ENCODE peak calls at places on chromosomes 11 and 22, in seven cellular contexts. Z is germinal center; S is endothelial cell of umbilical vein; D is H1; F is heart right ventricle; M is choroid plexus epithelial cell; B is activated naive CD4-positive, alpha-beta T cell. Y is an unnamed sample.

GRCh38 chr22:50529416-50530279 is at the start of gene TYMP:
- DNase-seq in Z (peak; percentile 85), S (no peak), D (peak; percentile 72), F (peak; percentile 66), M (no peak), B (peak; percentile 60), Y (peak; percentile 80)

GRCh38 chr11:8793114-8793777 is 110.7 kb downstream of the RPL27A start:
- DNase-seq in Z (no peak), S (peak; percentile 39), D (no peak), F (no peak), M (no peak), B (no peak), Y (no peak)

GRCh38 chr22:41976070-41976901 is 7.0 kb downstream of the SEPTIN3 start:
- DNase-seq in Z (peak; percentile 76), S (no peak), D (peak; percentile 79), F (no peak), M (no peak), B (peak; percentile 41), Y (no peak)

GRCh38 chr22:31604746-31605705 is 57.0 kb downstream of the PISD start:
- DNase-seq in Z (no peak), S (no peak), D (no peak), F (no peak), M (no peak), B (no peak), Y (no peak)

GRCh38 chr11:120563698-120564572 is 52.4 kb downstream of the GRIK4 start:
- DNase-seq in Z (no peak), S (peak; percentile 20), D (peak; percentile 75), F (peak; percentile 32), M (peak; percentile 41), B (no peak), Y (peak; percentile 69)

GRCh38 chr22:39943366-39943765 is 16.8 kb upstream of the TMA7B start:
- DNase-seq in Z (no peak), S (no peak), D (peak; percentile 69), F (no peak), M (no peak), B (peak; percentile 18), Y (no peak)

GRCh38 chr11:86948733-86949132 is 6.5 kb downstream of the FZD4 start:
- DNase-seq in Z (no peak), S (no peak), D (no peak), F (peak; percentile 29), M (no peak), B (no peak), Y (no peak)

GRCh38 chr11:3939211-3939610 is 83.7 kb downstream of the STIM1 start:
- DNase-seq in Z (no peak), S (no peak), D (no peak), F (no peak), M (peak; percentile 98), B (no peak), Y (no peak)

GRCh38 chr11:15146271-15147003 is 31.7 kb downstream of the INSC start:
- DNase-seq in Z (no peak), S (no peak), D (no peak), F (no peak), M (peak; percentile 37), B (no peak), Y (no peak)

GRCh38 chr22:42154293-42154692 is 23.7 kb upstream of the CYP2D6 start:
- DNase-seq in Z (no peak), S (no peak), D (no peak), F (no peak), M (no peak), B (no peak), Y (no peak)

GRCh38 chr22:50576070-50576469 is 2.2 kb downstream of the CPT1B start:
- DNase-seq in Z (no peak), S (peak; percentile 68), D (no peak), F (no peak), M (peak; percentile 72), B (no peak), Y (no peak)

GRCh38 chr22:45163074-45163416 is 680 bp upstream of the NUP50 start:
- DNase-seq in Z (peak; percentile 36), S (no peak), D (no peak), F (no peak), M (peak; percentile 56), B (peak; percentile 39), Y (no peak)

GRCh38 chr22:23072911-23073491 is 2.7 kb downstream of the GNAZ start:
- DNase-seq in Z (no peak), S (no peak), D (no peak), F (no peak), M (peak; percentile 4), B (no peak), Y (no peak)

GRCh38 chr11:9663699-9664275 is at the start of gene SWAP70:
- DNase-seq in Z (peak; percentile 88), S (peak; percentile 89), D (peak; percentile 96), F (peak; percentile 89), M (peak; percentile 87), B (peak; percentile 67), Y (peak; percentile 95)

GRCh38 chr22:21712751-21713427 is 22.7 kb downstream of the YPEL1 start:
- DNase-seq in Z (peak; percentile 72), S (peak; percentile 85), D (peak; percentile 59), F (peak; percentile 70), M (peak; percentile 89), B (peak; percentile 31), Y (peak; percentile 80)

GRCh38 chr11:1307998-1308744 is 1.3 kb downstream of the TOLLIP start:
- DNase-seq in Z (no peak), S (no peak), D (peak; percentile 20), F (no peak), M (peak; percentile 31), B (no peak), Y (no peak)

GRCh38 chr11:76051937-76052336 is 154.4 kb downstream of the WNT11 start:
- DNase-seq in Z (no peak), S (no peak), D (no peak), F (no peak), M (no peak), B (no peak), Y (no peak)

GRCh38 chr22:41576877-41577276 is 12.8 kb downstream of the PMM1 start:
- DNase-seq in Z (peak; percentile 47), S (peak; percentile 31), D (peak; percentile 85), F (no peak), M (peak; percentile 67), B (no peak), Y (peak; percentile 47)

GRCh38 chr11:86669424-86669823 is 3.0 kb downstream of the ME3 start:
- DNase-seq in Z (no peak), S (no peak), D (no peak), F (no peak), M (no peak), B (no peak), Y (no peak)

GRCh38 chr11:125443767-125444311 is 52.2 kb downstream of the FEZ1 start:
- DNase-seq in Z (no peak), S (no peak), D (no peak), F (no peak), M (no peak), B (no peak), Y (no peak)

GRCh38 chr22:47444746-47445065 is 682.3 kb downstream of the TBC1D22A start:
- DNase-seq in Z (no peak), S (no peak), D (no peak), F (no peak), M (no peak), B (no peak), Y (no peak)

GRCh38 chr11:6862961-6863360 is at the start of gene OR10A2:
- DNase-seq in Z (no peak), S (no peak), D (no peak), F (no peak), M (peak; percentile 12), B (no peak), Y (no peak)

GRCh38 chr22:38824587-38824986 is 19.2 kb downstream of the NPTXR start:
- DNase-seq in Z (peak; percentile 55), S (peak; percentile 69), D (peak; percentile 88), F (peak; percentile 72), M (peak; percentile 82), B (peak; percentile 8), Y (no peak)

GRCh38 chr11:18468962-18469361 is 13.3 kb downstream of the LDHAL6A start:
- DNase-seq in Z (no peak), S (no peak), D (no peak), F (no peak), M (no peak), B (no peak), Y (no peak)

GRCh38 chr11:73671701-73672100 is 25.3 kb downstream of the PLEKHB1 start:
- DNase-seq in Z (no peak), S (no peak), D (no peak), F (peak; percentile 27), M (no peak), B (no peak), Y (no peak)

GRCh38 chr22:25898707-25899365 is 156.8 kb downstream of the MYO18B start:
- DNase-seq in Z (peak; percentile 23), S (no peak), D (peak; percentile 54), F (no peak), M (no peak), B (no peak), Y (no peak)

GRCh38 chr22:45212992-45213751 is 27.5 kb downstream of the KIAA0930 start:
- DNase-seq in Z (no peak), S (no peak), D (no peak), F (peak; percentile 47), M (peak; percentile 23), B (no peak), Y (peak; percentile 89)

GRCh38 chr22:49638788-49639187 is 188.9 kb downstream of the BRD1 start:
- DNase-seq in Z (no peak), S (peak; percentile 20), D (no peak), F (no peak), M (no peak), B (no peak), Y (no peak)

GRCh38 chr11:133904818-133905515 is 51.8 kb downstream of the IGSF9B start:
- DNase-seq in Z (no peak), S (no peak), D (no peak), F (no peak), M (no peak), B (no peak), Y (no peak)

GRCh38 chr11:2741377-2742131 is 41.8 kb upstream of the KCNQ1OT1 start:
- DNase-seq in Z (no peak), S (no peak), D (no peak), F (no peak), M (peak; percentile 94), B (no peak), Y (peak; percentile 57)

GRCh38 chr22:38069372-38070249 is 12.4 kb downstream of the PICK1 start:
- DNase-seq in Z (no peak), S (peak; percentile 25), D (no peak), F (peak; percentile 85), M (peak; percentile 69), B (no peak), Y (peak; percentile 98)

GRCh38 chr22:26800858-26801257 is 143.5 kb downstream of the MIAT start:
- DNase-seq in Z (no peak), S (no peak), D (peak; percentile 79), F (no peak), M (peak; percentile 16), B (no peak), Y (no peak)

GRCh38 chr22:41762980-41763779 is 37.3 kb upstream of the CCDC134 start:
- DNase-seq in Z (peak; percentile 45), S (peak; percentile 16), D (peak; percentile 94), F (no peak), M (peak; percentile 45), B (peak; percentile 27), Y (no peak)

GRCh38 chr11:10455637-10456487 is 798 bp downstream of the AMPD3 start:
- DNase-seq in Z (peak; percentile 87), S (peak; percentile 38), D (peak; percentile 52), F (peak; percentile 27), M (peak; percentile 80), B (peak; percentile 65), Y (peak; percentile 55)

GRCh38 chr11:598005-598680 is 17.6 kb downstream of the IRF7 start:
- DNase-seq in Z (no peak), S (no peak), D (no peak), F (no peak), M (no peak), B (no peak), Y (no peak)

GRCh38 chr11:10664005-10664404 is 29.6 kb downstream of the IRAG1 start:
- DNase-seq in Z (no peak), S (no peak), D (no peak), F (peak; percentile 52), M (peak; percentile 59), B (no peak), Y (no peak)

GRCh38 chr11:48063424-48063978 is 83.1 kb downstream of the PTPRJ start:
- DNase-seq in Z (no peak), S (peak; percentile 57), D (no peak), F (peak; percentile 24), M (peak; percentile 98), B (no peak), Y (no peak)

GRCh38 chr11:68686486-68686885 is 2.1 kb downstream of the GAL start:
- DNase-seq in Z (no peak), S (no peak), D (no peak), F (no peak), M (no peak), B (no peak), Y (no peak)